ENCODE peak calls at places on chromosomes 5 and 9, in four cellular contexts. M, B, A and Q are unnamed samples.

GRCh38 chr9:2066312-2067273 is 51.4 kb downstream of the SMARCA2 start:
- DNase-seq in M (peak), B (peak), A (no peak), Q (no peak)

GRCh38 chr5:179224741-179225140 is 120.5 kb downstream of the ADAMTS2 start:
- DNase-seq in M (no peak), B (no peak), A (no peak), Q (no peak)

GRCh38 chr5:138900281-138900965 is 25.3 kb upstream of the LRRTM2 start:
- DNase-seq in M (peak), B (peak), A (no peak), Q (no peak)

GRCh38 chr5:148482697-148483462 is 99.1 kb downstream of the FBXO38 start:
- DNase-seq in M (peak), B (peak), A (no peak), Q (peak)

GRCh38 chr5:127192836-127193341 is 97.7 kb upstream of the MEGF10 start:
- DNase-seq in M (no peak), B (no peak), A (no peak), Q (no peak)

GRCh38 chr9:121975801-121976277 is 117.3 kb downstream of the TTLL11 start:
- DNase-seq in M (no peak), B (peak), A (no peak), Q (no peak)

GRCh38 chr9:99720455-99721050 is 101.1 kb upstream of the NR4A3 start:
- DNase-seq in M (peak), B (peak), A (peak), Q (peak)

GRCh38 chr5:180088561-180088960 is 17.0 kb upstream of the RNF130 start:
- DNase-seq in M (no peak), B (no peak), A (no peak), Q (no peak)

GRCh38 chr5:111806753-111807152 is 49.8 kb upstream of the NREP start:
- DNase-seq in M (no peak), B (no peak), A (no peak), Q (no peak)

GRCh38 chr5:14588145-14588544 is 6.6 kb downstream of the OTULINL start:
- DNase-seq in M (no peak), B (no peak), A (no peak), Q (no peak)

GRCh38 chr9:95907794-95908193 is 32.3 kb downstream of the ERCC6L2 start:
- DNase-seq in M (no peak), B (no peak), A (no peak), Q (no peak)

GRCh38 chr5:114989512-114989911 is 180.2 kb downstream of the TRIM36 start:
- DNase-seq in M (no peak), B (no peak), A (no peak), Q (no peak)

GRCh38 chr5:104611419-104611818 is 1048.8 kb upstream of the NUDT12 start:
- DNase-seq in M (no peak), B (no peak), A (no peak), Q (no peak)

GRCh38 chr5:17340816-17341215 is 123.4 kb downstream of the BASP1 start:
- DNase-seq in M (no peak), B (peak), A (no peak), Q (no peak)

GRCh38 chr9:113343732-113344231 is 3.7 kb upstream of the WDR31 start:
- DNase-seq in M (peak), B (peak), A (peak), Q (peak)